ENCODE peak calls at places on chromosomes 3 and 15, in four cellular contexts. One of them, this sample, is unnamed.
A peak's percentile ranks its signal among the peaks of the same experiment; 100 is the strongest.

GRCh38 chr15:63079938-63080626 is 37.5 kb downstream of the TPM1 start:
- DNase-seq in HCT116: peak; percentile 12
- DNase-seq in astrocyte: peak; percentile 65
- DNase-seq in thoracic aorta: no peak
- DNase-seq in this sample: no peak

GRCh38 chr15:75532413-75533250 is 46.5 kb downstream of the PTPN9 start:
- DNase-seq in thoracic aorta: peak; percentile 7
- DNase-seq in HCT116: peak; percentile 49
- DNase-seq in astrocyte: peak; percentile 59
- DNase-seq in this sample: peak; percentile 72

GRCh38 chr3:173398111-173398479 is 551 bp downstream of the NLGN1 start:
- DNase-seq in thoracic aorta: no peak
- DNase-seq in astrocyte: peak; percentile 61
- DNase-seq in HCT116: no peak
- DNase-seq in this sample: peak; percentile 90

GRCh38 chr3:151923901-151924300 is 50.5 kb downstream of the SUCNR1 start:
- DNase-seq in HCT116: no peak
- DNase-seq in astrocyte: peak; percentile 67
- DNase-seq in thoracic aorta: no peak
- DNase-seq in this sample: peak; percentile 53

GRCh38 chr3:115469649-115470048 is 153.7 kb upstream of the GAP43 start:
- DNase-seq in thoracic aorta: no peak
- DNase-seq in HCT116: no peak
- DNase-seq in astrocyte: no peak
- DNase-seq in this sample: no peak

GRCh38 chr3:187565701-187566100 is 104.5 kb downstream of the SST start:
- DNase-seq in astrocyte: no peak
- DNase-seq in thoracic aorta: no peak
- DNase-seq in HCT116: no peak
- DNase-seq in this sample: no peak

GRCh38 chr3:9020396-9020795 is 57.1 kb upstream of the RAD18 start:
- DNase-seq in thoracic aorta: no peak
- DNase-seq in astrocyte: peak; percentile 49
- DNase-seq in HCT116: no peak
- DNase-seq in this sample: no peak

GRCh38 chr3:59472541-59472940 is 422.7 kb upstream of the CFAP20DC start:
- DNase-seq in HCT116: no peak
- DNase-seq in astrocyte: no peak
- DNase-seq in thoracic aorta: no peak
- DNase-seq in this sample: peak; percentile 12

GRCh38 chr3:112569265-112569664 is 7.4 kb downstream of the SLC35A5 start:
- DNase-seq in thoracic aorta: no peak
- DNase-seq in astrocyte: no peak
- DNase-seq in HCT116: no peak
- DNase-seq in this sample: no peak

GRCh38 chr3:180646187-180646790 is 33.0 kb downstream of the CCDC39 start:
- DNase-seq in astrocyte: peak; percentile 1
- DNase-seq in thoracic aorta: no peak
- DNase-seq in HCT116: peak; percentile 2
- DNase-seq in this sample: no peak

GRCh38 chr3:129001817-129002572 is 891 bp downstream of the EFCC1 start:
- DNase-seq in HCT116: no peak
- DNase-seq in astrocyte: no peak
- DNase-seq in thoracic aorta: no peak
- DNase-seq in this sample: peak; percentile 29

GRCh38 chr3:129002573-129003569 is 1.8 kb downstream of the EFCC1 start:
- DNase-seq in thoracic aorta: no peak
- DNase-seq in HCT116: no peak
- DNase-seq in astrocyte: no peak
- DNase-seq in this sample: no peak

GRCh38 chr3:129005526-129006303 is 4.6 kb downstream of the EFCC1 start:
- DNase-seq in astrocyte: no peak
- DNase-seq in thoracic aorta: no peak
- DNase-seq in HCT116: no peak
- DNase-seq in this sample: peak; percentile 25

GRCh38 chr3:129004639-129005295 is 3.7 kb downstream of the EFCC1 start:
- DNase-seq in thoracic aorta: no peak
- DNase-seq in HCT116: no peak
- DNase-seq in astrocyte: no peak
- DNase-seq in this sample: no peak

GRCh38 chr3:129003578-129004112 is 2.5 kb downstream of the EFCC1 start:
- DNase-seq in HCT116: peak; percentile 65
- DNase-seq in astrocyte: no peak
- DNase-seq in thoracic aorta: no peak
- DNase-seq in this sample: no peak
- H3K27me3 ChIP-seq in HCT116: no peaks in the 10 kb centered on the region
- H3K27me3 ChIP-seq in astrocyte: peaks cover 68% of the 10 kb centered on the region
- H3K27me3 ChIP-seq in thoracic aorta: peaks cover 4% of the 10 kb centered on the region
- H3K27me3 ChIP-seq in this sample: peaks cover 81% of the 10 kb centered on the region

DNA sequence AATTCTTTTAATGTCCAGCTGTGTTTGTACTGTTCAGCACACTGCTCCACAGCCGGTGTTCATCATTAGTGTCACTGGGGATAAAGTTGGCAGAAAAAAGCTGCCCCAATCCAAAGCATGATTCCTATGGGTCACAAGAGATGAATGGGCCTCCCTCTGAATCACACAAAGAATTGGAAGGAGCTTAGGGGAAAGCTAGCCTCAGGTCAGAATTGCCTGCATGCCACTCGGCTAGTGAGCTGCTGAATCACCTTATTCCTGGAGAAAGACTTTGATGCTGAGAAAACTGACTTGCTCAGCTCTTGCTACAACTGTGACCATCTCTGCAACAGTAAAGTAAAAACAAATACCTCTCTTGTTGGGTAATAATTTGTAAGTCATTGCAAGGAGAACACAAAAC is 3.5 kb downstream of the CCK start:
- DNase-seq in thoracic aorta: no peak
- DNase-seq in astrocyte: peak; percentile 83
- DNase-seq in HCT116: peak; percentile 13
- DNase-seq in this sample: peak; percentile 62
- H3K27me3 ChIP-seq in thoracic aorta: peaks cover 5% of the 10 kb centered on the region
- H3K27me3 ChIP-seq in astrocyte: peaks cover 22% of the 10 kb centered on the region
- H3K27me3 ChIP-seq in HCT116: no peaks in the 10 kb centered on the region
- H3K27me3 ChIP-seq in this sample: peaks cover 33% of the 10 kb centered on the region

DNA sequence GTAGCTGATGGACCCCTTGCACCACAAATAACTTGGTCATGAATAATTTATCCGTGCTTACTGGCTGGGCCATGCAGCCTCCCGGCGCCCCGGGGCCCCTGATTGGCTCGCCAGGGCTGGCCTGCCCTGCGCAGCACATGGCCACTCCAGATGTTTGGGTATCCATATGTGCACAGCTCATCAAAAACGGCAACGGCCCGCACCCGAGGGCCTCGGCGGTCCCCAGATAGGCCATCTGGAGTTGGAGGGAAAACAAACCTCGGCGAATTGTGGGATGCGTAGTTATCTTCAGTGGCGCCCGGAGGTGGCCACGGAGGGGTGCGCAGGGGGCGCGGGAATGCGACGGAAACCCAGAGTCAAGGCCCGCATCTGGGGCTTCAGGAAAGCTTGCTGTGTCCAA is 156.5 kb downstream of the TLE3 start:
- DNase-seq in astrocyte: no peak
- DNase-seq in HCT116: no peak
- DNase-seq in thoracic aorta: no peak
- DNase-seq in this sample: no peak
- H3K27me3 ChIP-seq in astrocyte: peaks cover 18% of the 10 kb centered on the region
- H3K27me3 ChIP-seq in HCT116: peaks cover 9% of the 10 kb centered on the region
- H3K27me3 ChIP-seq in thoracic aorta: no peaks in the 10 kb centered on the region
- H3K27me3 ChIP-seq in this sample: peaks cover 36% of the 10 kb centered on the region

GRCh38 chr3:70919091-70919490 is 606.7 kb upstream of the MDFIC2 start:
- DNase-seq in astrocyte: peak; percentile 33
- DNase-seq in thoracic aorta: no peak
- DNase-seq in HCT116: no peak
- DNase-seq in this sample: no peak
- H3K27me3 ChIP-seq in astrocyte: no peaks in the 10 kb centered on the region
- H3K27me3 ChIP-seq in thoracic aorta: no peaks in the 10 kb centered on the region
- H3K27me3 ChIP-seq in HCT116: no peaks in the 10 kb centered on the region
- H3K27me3 ChIP-seq in this sample: no peaks in the 10 kb centered on the region

DNA sequence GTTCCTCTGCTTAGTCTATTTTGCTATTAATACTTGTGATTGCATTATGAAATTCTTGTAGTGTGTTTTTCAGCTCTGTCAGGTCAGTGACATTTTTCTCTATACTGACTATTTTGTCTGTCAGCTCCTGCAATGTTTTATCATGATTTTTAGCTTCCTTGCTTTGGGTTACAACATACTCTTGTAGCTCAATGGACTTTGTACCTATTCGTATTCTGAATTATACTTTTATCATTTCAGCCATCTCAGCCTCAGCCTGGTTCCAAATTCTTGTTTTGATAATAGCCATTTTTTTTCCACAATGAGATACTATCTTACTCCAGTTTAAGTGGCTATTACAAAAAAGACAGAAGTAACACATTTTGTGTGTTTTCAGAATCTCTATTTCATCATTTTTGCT is 204.2 kb upstream of the ONECUT1 start:
- DNase-seq in HCT116: no peak
- DNase-seq in astrocyte: no peak
- DNase-seq in thoracic aorta: no peak
- DNase-seq in this sample: no peak
- H3K27me3 ChIP-seq in HCT116: no peaks in the 10 kb centered on the region
- H3K27me3 ChIP-seq in astrocyte: no peaks in the 10 kb centered on the region
- H3K27me3 ChIP-seq in thoracic aorta: no peaks in the 10 kb centered on the region
- H3K27me3 ChIP-seq in this sample: no peaks in the 10 kb centered on the region

This sample was measured in adipocyte.